ENCODE peak calls at places on chromosomes 2 and 18, in nine cellular contexts. One of them, this sample, is unnamed.

GRCh38 chr2:162245051-162245450 is 1.8 kb upstream of the FAP start:
- DNase-seq in HL-60: no peak
- DNase-seq in body of pancreas: no peak
- DNase-seq in HepG2: no peak
- DNase-seq in HCT116: no peak
- DNase-seq in endothelial cell of umbilical vein: peak
- DNase-seq in cardiac muscle cell: no peak
- DNase-seq in IMR-90: no peak
- DNase-seq in fibroblast of lung: peak
- DNase-seq in this sample: no peak

GRCh38 chr2:85758361-85759256 is 4.8 kb downstream of the ATOH8 start:
- DNase-seq in HL-60: peak
- DNase-seq in endothelial cell of umbilical vein: no peak
- DNase-seq in IMR-90: no peak
- DNase-seq in HCT116: no peak
- DNase-seq in body of pancreas: peak
- DNase-seq in HepG2: peak
- DNase-seq in cardiac muscle cell: no peak
- DNase-seq in fibroblast of lung: no peak
- DNase-seq in this sample: no peak

GRCh38 chr2:196076778-196077568 is 8.3 kb upstream of the DNAH7 start:
- DNase-seq in HepG2: no peak
- DNase-seq in fibroblast of lung: no peak
- DNase-seq in endothelial cell of umbilical vein: no peak
- DNase-seq in HL-60: no peak
- DNase-seq in cardiac muscle cell: no peak
- DNase-seq in body of pancreas: no peak
- DNase-seq in HCT116: no peak
- DNase-seq in IMR-90: no peak
- DNase-seq in this sample: no peak

GRCh38 chr2:86068098-86069047 is 37.3 kb downstream of the POLR1A start:
- DNase-seq in IMR-90: peak
- DNase-seq in fibroblast of lung: peak
- DNase-seq in HCT116: no peak
- DNase-seq in HepG2: no peak
- DNase-seq in HL-60: no peak
- DNase-seq in body of pancreas: peak
- DNase-seq in cardiac muscle cell: no peak
- DNase-seq in endothelial cell of umbilical vein: no peak
- DNase-seq in this sample: peak

GRCh38 chr2:62477573-62477972 is 28.4 kb downstream of the TMEM17 start:
- DNase-seq in cardiac muscle cell: no peak
- DNase-seq in HepG2: no peak
- DNase-seq in endothelial cell of umbilical vein: no peak
- DNase-seq in IMR-90: no peak
- DNase-seq in body of pancreas: no peak
- DNase-seq in fibroblast of lung: no peak
- DNase-seq in HCT116: no peak
- DNase-seq in HL-60: no peak
- DNase-seq in this sample: no peak

GRCh38 chr18:22946841-22947240 is 13.7 kb downstream of the RBBP8 start:
- DNase-seq in fibroblast of lung: no peak
- DNase-seq in HepG2: no peak
- DNase-seq in cardiac muscle cell: no peak
- DNase-seq in HL-60: no peak
- DNase-seq in HCT116: no peak
- DNase-seq in IMR-90: peak
- DNase-seq in body of pancreas: no peak
- DNase-seq in endothelial cell of umbilical vein: no peak
- DNase-seq in this sample: no peak

GRCh38 chr2:74001121-74001520 is 16.4 kb downstream of the TET3 start:
- DNase-seq in endothelial cell of umbilical vein: no peak
- DNase-seq in HepG2: no peak
- DNase-seq in fibroblast of lung: no peak
- DNase-seq in HL-60: no peak
- DNase-seq in cardiac muscle cell: no peak
- DNase-seq in body of pancreas: no peak
- DNase-seq in IMR-90: peak
- DNase-seq in HCT116: no peak
- DNase-seq in this sample: no peak

GRCh38 chr2:68917034-68917718 is 35.5 kb downstream of the GKN2 start:
- DNase-seq in HepG2: no peak
- DNase-seq in body of pancreas: no peak
- DNase-seq in fibroblast of lung: no peak
- DNase-seq in HCT116: no peak
- DNase-seq in HL-60: no peak
- DNase-seq in IMR-90: no peak
- DNase-seq in endothelial cell of umbilical vein: no peak
- DNase-seq in cardiac muscle cell: peak
- DNase-seq in this sample: peak

GRCh38 chr2:64656379-64656778 is 2.7 kb upstream of the SERTAD2 start:
- DNase-seq in body of pancreas: no peak
- DNase-seq in endothelial cell of umbilical vein: no peak
- DNase-seq in fibroblast of lung: peak
- DNase-seq in cardiac muscle cell: no peak
- DNase-seq in HepG2: peak
- DNase-seq in HCT116: no peak
- DNase-seq in HL-60: no peak
- DNase-seq in IMR-90: no peak
- DNase-seq in this sample: no peak

GRCh38 chr2:188969236-188970032 is 4.7 kb upstream of the COL3A1 start:
- DNase-seq in endothelial cell of umbilical vein: no peak
- DNase-seq in HL-60: no peak
- DNase-seq in cardiac muscle cell: peak
- DNase-seq in IMR-90: peak
- DNase-seq in HCT116: no peak
- DNase-seq in fibroblast of lung: peak
- DNase-seq in HepG2: no peak
- DNase-seq in body of pancreas: no peak
- DNase-seq in this sample: peak
- H3K4me3 ChIP-seq in endothelial cell of umbilical vein: no peak
- H3K4me3 ChIP-seq in HL-60: no peak
- H3K4me3 ChIP-seq in cardiac muscle cell: no peak
- H3K4me3 ChIP-seq in IMR-90: no peak
- H3K4me3 ChIP-seq in HCT116: no peak
- H3K4me3 ChIP-seq in fibroblast of lung: peak
- H3K4me3 ChIP-seq in HepG2: no peak
- H3K4me3 ChIP-seq in body of pancreas: no peak
- H3K4me3 ChIP-seq in this sample: no peak

GRCh38 chr2:201668402-201668801 is 25.1 kb upstream of the TMEM237 start:
- DNase-seq in cardiac muscle cell: no peak
- DNase-seq in fibroblast of lung: no peak
- DNase-seq in HL-60: no peak
- DNase-seq in HCT116: no peak
- DNase-seq in body of pancreas: no peak
- DNase-seq in endothelial cell of umbilical vein: no peak
- DNase-seq in HepG2: no peak
- DNase-seq in IMR-90: no peak
- DNase-seq in this sample: no peak
- TF ChIP-seq CTCF in cardiac muscle cell: no peak
- TF ChIP-seq CTCF in fibroblast of lung: no peak
- TF ChIP-seq CTCF in HL-60: no peak
- TF ChIP-seq CTCF in HCT116: no peak
- TF ChIP-seq CTCF in body of pancreas: no peak
- TF ChIP-seq CTCF in endothelial cell of umbilical vein: no peak
- TF ChIP-seq CTCF in HepG2: no peak
- TF ChIP-seq CTCF in IMR-90: no peak
- TF ChIP-seq CTCF in this sample: no peak

GRCh38 chr2:181311841-181312240 is 145.3 kb upstream of the ITGA4 start:
- DNase-seq in IMR-90: no peak
- DNase-seq in cardiac muscle cell: no peak
- DNase-seq in HCT116: no peak
- DNase-seq in body of pancreas: no peak
- DNase-seq in endothelial cell of umbilical vein: no peak
- DNase-seq in HL-60: peak
- DNase-seq in HepG2: no peak
- DNase-seq in fibroblast of lung: no peak
- DNase-seq in this sample: no peak
- H3K4me3 ChIP-seq in IMR-90: no peak
- H3K4me3 ChIP-seq in cardiac muscle cell: no peak
- H3K4me3 ChIP-seq in HCT116: no peak
- H3K4me3 ChIP-seq in body of pancreas: no peak
- H3K4me3 ChIP-seq in endothelial cell of umbilical vein: no peak
- H3K4me3 ChIP-seq in HL-60: no peak
- H3K4me3 ChIP-seq in HepG2: no peak
- H3K4me3 ChIP-seq in fibroblast of lung: no peak
- H3K4me3 ChIP-seq in this sample: no peak

GRCh38 chr2:116820986-116821385 is 993.5 kb upstream of the DDX18 start:
- DNase-seq in body of pancreas: no peak
- DNase-seq in endothelial cell of umbilical vein: no peak
- DNase-seq in cardiac muscle cell: no peak
- DNase-seq in HepG2: no peak
- DNase-seq in fibroblast of lung: no peak
- DNase-seq in HCT116: no peak
- DNase-seq in IMR-90: no peak
- DNase-seq in HL-60: no peak
- DNase-seq in this sample: no peak

GRCh38 chr2:116819355-116819754 is 995.1 kb upstream of the DDX18 start:
- DNase-seq in HCT116: no peak
- DNase-seq in cardiac muscle cell: no peak
- DNase-seq in HL-60: no peak
- DNase-seq in IMR-90: no peak
- DNase-seq in HepG2: no peak
- DNase-seq in fibroblast of lung: no peak
- DNase-seq in body of pancreas: no peak
- DNase-seq in endothelial cell of umbilical vein: no peak
- DNase-seq in this sample: no peak
- TF ChIP-seq CTCF in HCT116: no peak
- TF ChIP-seq CTCF in cardiac muscle cell: no peak
- TF ChIP-seq CTCF in HL-60: no peak
- TF ChIP-seq CTCF in IMR-90: no peak
- TF ChIP-seq CTCF in HepG2: no peak
- TF ChIP-seq CTCF in fibroblast of lung: no peak
- TF ChIP-seq CTCF in body of pancreas: no peak
- TF ChIP-seq CTCF in endothelial cell of umbilical vein: no peak
- TF ChIP-seq CTCF in this sample: peak

DNA sequence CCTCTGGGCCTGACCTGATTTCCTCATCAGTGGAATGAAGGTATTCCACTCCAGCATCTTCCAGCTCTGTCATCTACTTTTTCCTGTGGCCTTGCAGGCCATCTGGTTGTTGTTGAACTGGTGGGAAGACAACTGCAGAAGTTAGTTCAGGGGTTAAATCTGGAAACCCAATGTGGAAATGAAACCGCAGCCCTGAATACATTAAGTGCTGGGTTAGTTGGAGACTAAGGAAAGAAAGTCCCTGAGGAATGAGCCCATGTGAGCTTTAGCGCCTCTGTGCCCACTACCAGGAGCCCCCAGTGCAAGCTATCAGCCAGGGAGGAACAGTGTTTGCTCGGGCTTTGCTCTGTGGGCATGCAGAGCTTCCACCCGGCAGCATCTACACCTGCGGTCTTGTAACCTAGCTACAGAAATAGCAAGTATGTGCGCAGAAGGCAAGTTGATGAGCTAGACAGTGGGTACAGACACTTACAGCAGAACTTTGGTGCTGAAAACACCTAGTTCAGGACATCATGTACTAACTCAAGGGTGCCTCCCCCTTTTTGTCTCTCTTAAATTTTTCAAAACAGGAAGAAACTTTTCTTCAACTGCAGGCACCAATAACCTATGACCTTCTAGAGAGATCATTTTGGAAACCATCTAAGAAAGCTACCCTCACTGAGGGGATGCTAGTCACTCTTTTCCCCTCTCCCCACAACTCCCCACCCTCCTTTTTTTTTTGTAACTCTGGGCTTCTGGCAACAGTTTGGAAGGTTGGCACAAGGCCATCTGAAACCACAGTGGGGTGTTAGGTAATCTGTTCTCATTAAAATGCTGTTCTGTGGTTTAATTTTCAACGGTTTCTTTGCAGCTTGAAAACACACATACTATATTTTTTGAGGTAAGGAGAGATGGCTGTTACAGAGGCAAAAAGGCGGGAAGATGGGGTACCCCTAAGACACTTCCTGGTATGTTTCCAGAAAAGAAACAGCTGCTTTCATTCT is 18.3 kb upstream of the CXCR4 start:
- DNase-seq in HCT116: no peak
- DNase-seq in endothelial cell of umbilical vein: no peak
- DNase-seq in fibroblast of lung: peak
- DNase-seq in HepG2: no peak
- DNase-seq in HL-60: peak
- DNase-seq in body of pancreas: no peak
- DNase-seq in IMR-90: no peak
- DNase-seq in cardiac muscle cell: peak
- DNase-seq in this sample: no peak
- H3K4me3 ChIP-seq in HCT116: no peak
- H3K4me3 ChIP-seq in endothelial cell of umbilical vein: no peak
- H3K4me3 ChIP-seq in fibroblast of lung: no peak
- H3K4me3 ChIP-seq in HepG2: no peak
- H3K4me3 ChIP-seq in HL-60: no peak
- H3K4me3 ChIP-seq in body of pancreas: no peak
- H3K4me3 ChIP-seq in IMR-90: no peak
- H3K4me3 ChIP-seq in cardiac muscle cell: no peak
- H3K4me3 ChIP-seq in this sample: no peak

GRCh38 chr2:135798762-135799161 is 38.2 kb downstream of the LCT start:
- DNase-seq in body of pancreas: no peak
- DNase-seq in cardiac muscle cell: no peak
- DNase-seq in endothelial cell of umbilical vein: peak
- DNase-seq in IMR-90: no peak
- DNase-seq in HCT116: no peak
- DNase-seq in fibroblast of lung: no peak
- DNase-seq in HepG2: no peak
- DNase-seq in HL-60: no peak
- DNase-seq in this sample: no peak
- TF ChIP-seq CTCF in body of pancreas: no peak
- TF ChIP-seq CTCF in cardiac muscle cell: peak
- TF ChIP-seq CTCF in endothelial cell of umbilical vein: peak
- TF ChIP-seq CTCF in IMR-90: peak
- TF ChIP-seq CTCF in HCT116: no peak
- TF ChIP-seq CTCF in fibroblast of lung: peak
- TF ChIP-seq CTCF in HepG2: peak
- TF ChIP-seq CTCF in HL-60: peak
- TF ChIP-seq CTCF in this sample: peak

GRCh38 chr18:46756172-46756558 is 688 bp downstream of the ST8SIA5 start:
- DNase-seq in HL-60: no peak
- DNase-seq in HCT116: no peak
- DNase-seq in HepG2: no peak
- DNase-seq in body of pancreas: no peak
- DNase-seq in cardiac muscle cell: no peak
- DNase-seq in fibroblast of lung: no peak
- DNase-seq in endothelial cell of umbilical vein: no peak
- DNase-seq in IMR-90: no peak
- DNase-seq in this sample: no peak
- H3K4me3 ChIP-seq in HL-60: peak
- H3K4me3 ChIP-seq in HCT116: no peak
- H3K4me3 ChIP-seq in HepG2: no peak
- H3K4me3 ChIP-seq in body of pancreas: no peak
- H3K4me3 ChIP-seq in cardiac muscle cell: peak
- H3K4me3 ChIP-seq in fibroblast of lung: no peak
- H3K4me3 ChIP-seq in endothelial cell of umbilical vein: no peak
- H3K4me3 ChIP-seq in IMR-90: no peak
- H3K4me3 ChIP-seq in this sample: no peak